ENCODE peak calls at places on chromosomes 6 and 20, in nine cellular contexts. One of them, this sample, is unnamed. For H3K36me3, the result is how much of the 10 kb centered on the place peaks cover.

GRCh38 chr6:159097256-159097655 is 52.5 kb upstream of the TAGAP start:
- DNase-seq in H7: no peak
- DNase-seq in transverse colon: no peak
- DNase-seq in psoas muscle: no peak
- DNase-seq in CD4-positive, alpha-beta memory T cell: no peak
- DNase-seq in GM23248: no peak
- DNase-seq in IMR-90: no peak
- DNase-seq in cardiac muscle cell: no peak
- DNase-seq in HepG2: no peak
- DNase-seq in this sample: no peak

GRCh38 chr20:3209023-3209945 is at the start of gene ITPA:
- DNase-seq in cardiac muscle cell: peak
- DNase-seq in transverse colon: peak
- DNase-seq in IMR-90: peak
- DNase-seq in CD4-positive, alpha-beta memory T cell: peak
- DNase-seq in psoas muscle: peak
- DNase-seq in GM23248: peak
- DNase-seq in HepG2: peak
- DNase-seq in H7: peak
- DNase-seq in this sample: peak

GRCh38 chr20:49866051-49866450 is 49.3 kb downstream of the SPATA2 start:
- DNase-seq in cardiac muscle cell: no peak
- DNase-seq in CD4-positive, alpha-beta memory T cell: no peak
- DNase-seq in HepG2: no peak
- DNase-seq in psoas muscle: no peak
- DNase-seq in H7: no peak
- DNase-seq in IMR-90: peak
- DNase-seq in transverse colon: no peak
- DNase-seq in GM23248: peak
- DNase-seq in this sample: no peak

GRCh38 chr6:33392168-33392947 is 735 bp downstream of the KIFC1 start:
- DNase-seq in transverse colon: no peak
- DNase-seq in H7: no peak
- DNase-seq in IMR-90: peak
- DNase-seq in CD4-positive, alpha-beta memory T cell: no peak
- DNase-seq in GM23248: no peak
- DNase-seq in psoas muscle: no peak
- DNase-seq in cardiac muscle cell: no peak
- DNase-seq in HepG2: no peak
- DNase-seq in this sample: peak

GRCh38 chr6:4256969-4257368 is 121.6 kb upstream of the ECI2 start:
- DNase-seq in CD4-positive, alpha-beta memory T cell: no peak
- DNase-seq in psoas muscle: no peak
- DNase-seq in H7: no peak
- DNase-seq in transverse colon: no peak
- DNase-seq in IMR-90: peak
- DNase-seq in cardiac muscle cell: peak
- DNase-seq in HepG2: no peak
- DNase-seq in GM23248: peak
- DNase-seq in this sample: peak

GRCh38 chr20:50460115-50460607 is 50.0 kb upstream of the PTPN1 start:
- DNase-seq in cardiac muscle cell: no peak
- DNase-seq in H7: no peak
- DNase-seq in HepG2: no peak
- DNase-seq in GM23248: no peak
- DNase-seq in psoas muscle: no peak
- DNase-seq in transverse colon: no peak
- DNase-seq in IMR-90: no peak
- DNase-seq in CD4-positive, alpha-beta memory T cell: no peak
- DNase-seq in this sample: no peak

GRCh38 chr20:16363832-16364687 is 209.2 kb downstream of the KIF16B start:
- DNase-seq in CD4-positive, alpha-beta memory T cell: no peak
- DNase-seq in H7: no peak
- DNase-seq in transverse colon: no peak
- DNase-seq in HepG2: no peak
- DNase-seq in cardiac muscle cell: no peak
- DNase-seq in IMR-90: no peak
- DNase-seq in psoas muscle: no peak
- DNase-seq in GM23248: no peak
- DNase-seq in this sample: no peak

GRCh38 chr6:125165256-125165655 is 11.7 kb downstream of the TPD52L1 start:
- DNase-seq in transverse colon: no peak
- DNase-seq in H7: no peak
- DNase-seq in CD4-positive, alpha-beta memory T cell: no peak
- DNase-seq in IMR-90: peak
- DNase-seq in psoas muscle: no peak
- DNase-seq in cardiac muscle cell: no peak
- DNase-seq in HepG2: no peak
- DNase-seq in GM23248: peak
- DNase-seq in this sample: peak

GRCh38 chr6:143528164-143528811 is 16.8 kb upstream of the FUCA2 start:
- DNase-seq in psoas muscle: no peak
- DNase-seq in transverse colon: no peak
- DNase-seq in CD4-positive, alpha-beta memory T cell: no peak
- DNase-seq in H7: no peak
- DNase-seq in HepG2: no peak
- DNase-seq in IMR-90: no peak
- DNase-seq in cardiac muscle cell: no peak
- DNase-seq in GM23248: no peak
- DNase-seq in this sample: no peak

GRCh38 chr6:154954352-154954751 is 40.8 kb upstream of the TIAM2 start:
- DNase-seq in HepG2: no peak
- DNase-seq in transverse colon: no peak
- DNase-seq in H7: no peak
- DNase-seq in psoas muscle: no peak
- DNase-seq in cardiac muscle cell: no peak
- DNase-seq in CD4-positive, alpha-beta memory T cell: no peak
- DNase-seq in GM23248: no peak
- DNase-seq in IMR-90: no peak
- DNase-seq in this sample: peak

GRCh38 chr6:170227521-170227983 is 63.3 kb downstream of the DLL1 start:
- DNase-seq in IMR-90: no peak
- DNase-seq in psoas muscle: no peak
- DNase-seq in CD4-positive, alpha-beta memory T cell: no peak
- DNase-seq in transverse colon: no peak
- DNase-seq in HepG2: no peak
- DNase-seq in GM23248: no peak
- DNase-seq in H7: no peak
- DNase-seq in cardiac muscle cell: no peak
- DNase-seq in this sample: peak

GRCh38 chr6:14827366-14827765 is 418.5 kb upstream of the JARID2 start:
- DNase-seq in HepG2: no peak
- DNase-seq in psoas muscle: no peak
- DNase-seq in transverse colon: no peak
- DNase-seq in cardiac muscle cell: no peak
- DNase-seq in H7: no peak
- DNase-seq in GM23248: no peak
- DNase-seq in IMR-90: no peak
- DNase-seq in CD4-positive, alpha-beta memory T cell: no peak
- DNase-seq in this sample: no peak

GRCh38 chr6:67779876-67780275 is 855.2 kb upstream of the ADGRB3 start:
- DNase-seq in psoas muscle: no peak
- DNase-seq in H7: no peak
- DNase-seq in cardiac muscle cell: no peak
- DNase-seq in GM23248: no peak
- DNase-seq in transverse colon: no peak
- DNase-seq in IMR-90: no peak
- DNase-seq in HepG2: no peak
- DNase-seq in CD4-positive, alpha-beta memory T cell: no peak
- DNase-seq in this sample: no peak

GRCh38 chr6:69422474-69422873 is 374.3 kb downstream of the LMBRD1 start:
- DNase-seq in cardiac muscle cell: peak
- DNase-seq in psoas muscle: no peak
- DNase-seq in H7: no peak
- DNase-seq in GM23248: no peak
- DNase-seq in IMR-90: no peak
- DNase-seq in CD4-positive, alpha-beta memory T cell: no peak
- DNase-seq in HepG2: no peak
- DNase-seq in transverse colon: no peak
- DNase-seq in this sample: no peak

GRCh38 chr20:653590-654426 is 808 bp upstream of the SRXN1 start:
- DNase-seq in CD4-positive, alpha-beta memory T cell: peak
- DNase-seq in GM23248: peak
- DNase-seq in cardiac muscle cell: no peak
- DNase-seq in psoas muscle: no peak
- DNase-seq in IMR-90: no peak
- DNase-seq in transverse colon: peak
- DNase-seq in H7: peak
- DNase-seq in HepG2: peak
- DNase-seq in this sample: no peak

GRCh38 chr20:59574308-59574707 is 30.0 kb upstream of the PHACTR3 start:
- DNase-seq in IMR-90: no peak
- DNase-seq in CD4-positive, alpha-beta memory T cell: no peak
- DNase-seq in HepG2: no peak
- DNase-seq in GM23248: no peak
- DNase-seq in H7: peak
- DNase-seq in psoas muscle: no peak
- DNase-seq in transverse colon: no peak
- DNase-seq in cardiac muscle cell: no peak
- DNase-seq in this sample: no peak

GRCh38 chr20:55239269-55239668 is 763.9 kb downstream of the DOK5 start:
- DNase-seq in HepG2: no peak
- DNase-seq in GM23248: no peak
- DNase-seq in cardiac muscle cell: no peak
- DNase-seq in transverse colon: no peak
- DNase-seq in CD4-positive, alpha-beta memory T cell: no peak
- DNase-seq in IMR-90: no peak
- DNase-seq in psoas muscle: no peak
- DNase-seq in H7: no peak
- DNase-seq in this sample: no peak

GRCh38 chr6:149962461-149963211 is 1.1 kb upstream of the ULBP1 start:
- DNase-seq in GM23248: no peak
- DNase-seq in HepG2: no peak
- DNase-seq in cardiac muscle cell: no peak
- DNase-seq in transverse colon: no peak
- DNase-seq in IMR-90: no peak
- DNase-seq in H7: no peak
- DNase-seq in CD4-positive, alpha-beta memory T cell: no peak
- DNase-seq in psoas muscle: no peak
- DNase-seq in this sample: no peak

GRCh38 chr20:43196243-43196642 is 6.5 kb upstream of the PTPRT start:
- DNase-seq in psoas muscle: no peak
- DNase-seq in CD4-positive, alpha-beta memory T cell: no peak
- DNase-seq in HepG2: no peak
- DNase-seq in GM23248: no peak
- DNase-seq in IMR-90: no peak
- DNase-seq in transverse colon: no peak
- DNase-seq in H7: no peak
- DNase-seq in cardiac muscle cell: no peak
- DNase-seq in this sample: no peak

GRCh38 chr20:43191946-43192847 is 2.5 kb upstream of the PTPRT start:
- DNase-seq in HepG2: peak
- DNase-seq in psoas muscle: no peak
- DNase-seq in GM23248: peak
- DNase-seq in transverse colon: no peak
- DNase-seq in IMR-90: no peak
- DNase-seq in H7: peak
- DNase-seq in CD4-positive, alpha-beta memory T cell: no peak
- DNase-seq in cardiac muscle cell: peak
- DNase-seq in this sample: no peak

GRCh38 chr20:43191143-43191542 is 1.4 kb upstream of the PTPRT start:
- DNase-seq in IMR-90: no peak
- DNase-seq in GM23248: no peak
- DNase-seq in HepG2: no peak
- DNase-seq in CD4-positive, alpha-beta memory T cell: no peak
- DNase-seq in cardiac muscle cell: no peak
- DNase-seq in transverse colon: no peak
- DNase-seq in H7: peak
- DNase-seq in psoas muscle: no peak
- DNase-seq in this sample: no peak

GRCh38 chr20:43193443-43193842 is 3.7 kb upstream of the PTPRT start:
- DNase-seq in cardiac muscle cell: no peak
- DNase-seq in H7: no peak
- DNase-seq in CD4-positive, alpha-beta memory T cell: no peak
- DNase-seq in transverse colon: no peak
- DNase-seq in HepG2: no peak
- DNase-seq in GM23248: no peak
- DNase-seq in psoas muscle: no peak
- DNase-seq in IMR-90: no peak
- DNase-seq in this sample: no peak

DNA sequence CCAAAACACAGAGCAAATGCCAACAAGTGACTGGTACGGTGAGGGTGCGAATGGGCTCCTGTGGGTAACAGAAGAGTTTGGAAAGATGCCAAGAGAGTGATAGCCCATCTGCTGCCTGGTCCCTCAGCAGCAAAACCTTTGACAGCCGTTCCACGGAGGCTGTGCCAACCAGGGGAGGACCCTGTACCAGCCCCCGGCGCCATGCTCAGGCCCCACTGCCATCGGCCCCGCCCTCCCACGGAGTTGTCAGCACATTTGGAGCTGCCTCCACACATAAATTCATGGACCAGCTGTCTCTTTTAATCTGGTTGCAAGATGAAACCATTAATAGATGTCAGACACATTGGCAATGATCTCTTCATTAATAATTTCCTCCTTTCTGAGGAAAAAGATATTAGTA is 4.5 kb upstream of the PTPRT start:
- DNase-seq in CD4-positive, alpha-beta memory T cell: no peak
- DNase-seq in psoas muscle: no peak
- DNase-seq in H7: no peak
- DNase-seq in transverse colon: no peak
- DNase-seq in GM23248: no peak
- DNase-seq in IMR-90: no peak
- DNase-seq in cardiac muscle cell: no peak
- DNase-seq in HepG2: no peak
- DNase-seq in this sample: no peak
- H3K36me3 ChIP-seq in CD4-positive, alpha-beta memory T cell: under half
- H3K36me3 ChIP-seq in psoas muscle: under half
- H3K36me3 ChIP-seq in H7: under half
- H3K36me3 ChIP-seq in transverse colon: under half
- H3K36me3 ChIP-seq in GM23248: under half
- H3K36me3 ChIP-seq in IMR-90: under half
- H3K36me3 ChIP-seq in cardiac muscle cell: under half
- H3K36me3 ChIP-seq in HepG2: under half
- H3K36me3 ChIP-seq in this sample: under half

GRCh38 chr20:51551186-51551585 is 8.7 kb upstream of the NFATC2 start:
- DNase-seq in GM23248: no peak
- DNase-seq in CD4-positive, alpha-beta memory T cell: no peak
- DNase-seq in transverse colon: no peak
- DNase-seq in HepG2: no peak
- DNase-seq in cardiac muscle cell: no peak
- DNase-seq in psoas muscle: no peak
- DNase-seq in H7: no peak
- DNase-seq in IMR-90: no peak
- DNase-seq in this sample: no peak
- H3K36me3 ChIP-seq in GM23248: under half
- H3K36me3 ChIP-seq in CD4-positive, alpha-beta memory T cell: under half
- H3K36me3 ChIP-seq in transverse colon: under half
- H3K36me3 ChIP-seq in HepG2: under half
- H3K36me3 ChIP-seq in cardiac muscle cell: under half
- H3K36me3 ChIP-seq in psoas muscle: under half
- H3K36me3 ChIP-seq in H7: under half
- H3K36me3 ChIP-seq in IMR-90: under half
- H3K36me3 ChIP-seq in this sample: under half

GRCh38 chr20:41110012-41110411 is 27.3 kb upstream of the PLCG1 start:
- DNase-seq in transverse colon: no peak
- DNase-seq in GM23248: no peak
- DNase-seq in H7: no peak
- DNase-seq in IMR-90: no peak
- DNase-seq in cardiac muscle cell: no peak
- DNase-seq in HepG2: no peak
- DNase-seq in psoas muscle: no peak
- DNase-seq in CD4-positive, alpha-beta memory T cell: no peak
- DNase-seq in this sample: no peak
- H3K36me3 ChIP-seq in transverse colon: under half
- H3K36me3 ChIP-seq in GM23248: half or more
- H3K36me3 ChIP-seq in H7: under half
- H3K36me3 ChIP-seq in IMR-90: under half
- H3K36me3 ChIP-seq in cardiac muscle cell: half or more
- H3K36me3 ChIP-seq in HepG2: half or more
- H3K36me3 ChIP-seq in psoas muscle: under half
- H3K36me3 ChIP-seq in CD4-positive, alpha-beta memory T cell: under half
- H3K36me3 ChIP-seq in this sample: under half

GRCh38 chr6:37288247-37288646 is 30.3 kb upstream of the TMEM217 start:
- DNase-seq in CD4-positive, alpha-beta memory T cell: no peak
- DNase-seq in IMR-90: peak
- DNase-seq in H7: no peak
- DNase-seq in GM23248: peak
- DNase-seq in psoas muscle: no peak
- DNase-seq in cardiac muscle cell: no peak
- DNase-seq in transverse colon: no peak
- DNase-seq in HepG2: no peak
- DNase-seq in this sample: no peak
- H3K36me3 ChIP-seq in CD4-positive, alpha-beta memory T cell: under half
- H3K36me3 ChIP-seq in IMR-90: under half
- H3K36me3 ChIP-seq in H7: under half
- H3K36me3 ChIP-seq in GM23248: half or more
- H3K36me3 ChIP-seq in psoas muscle: under half
- H3K36me3 ChIP-seq in cardiac muscle cell: under half
- H3K36me3 ChIP-seq in transverse colon: under half
- H3K36me3 ChIP-seq in HepG2: half or more
- H3K36me3 ChIP-seq in this sample: under half

This sample was measured in astrocyte.